ENCODE peak calls at places on chromosomes 2 and 18, in nine cellular contexts. D, J, K, B, L, Z, V, Y and Q are unnamed samples.

GRCh38 chr2:11829324-11829946 is 83.0 kb downstream of the LPIN1 start:
- DNase-seq in D (no peak), J (peak), K (peak), B (peak), L (peak), Z (peak), V (peak), Y (peak), Q (peak)

GRCh38 chr2:215280326-215280725 is 31.5 kb upstream of the ATIC start:
- DNase-seq in D (no peak), J (no peak), K (no peak), B (peak), L (peak), Z (no peak), V (no peak), Y (no peak), Q (no peak)

GRCh38 chr2:38685116-38685735 is 19.3 kb downstream of the GALM start:
- DNase-seq in D (no peak), J (no peak), K (no peak), B (no peak), L (peak), Z (no peak), V (no peak), Y (no peak), Q (no peak)

GRCh38 chr2:144675731-144676130 is 155.8 kb upstream of the ZEB2 start:
- DNase-seq in D (no peak), J (no peak), K (no peak), B (no peak), L (no peak), Z (no peak), V (no peak), Y (no peak), Q (no peak)

GRCh38 chr2:64604929-64605550 is 48.7 kb downstream of the SERTAD2 start:
- DNase-seq in D (no peak), J (no peak), K (no peak), B (peak), L (peak), Z (no peak), V (no peak), Y (peak), Q (no peak)

GRCh38 chr18:26096852-26097251 is 6.4 kb upstream of the SS18 start:
- DNase-seq in D (no peak), J (no peak), K (no peak), B (no peak), L (no peak), Z (no peak), V (no peak), Y (no peak), Q (no peak)

GRCh38 chr2:120710256-120710655 is 25.4 kb upstream of the GLI2 start:
- DNase-seq in D (no peak), J (no peak), K (no peak), B (peak), L (peak), Z (no peak), V (no peak), Y (no peak), Q (no peak)

GRCh38 chr18:39799010-39799409 is 2156.0 kb upstream of the PIK3C3 start:
- DNase-seq in D (no peak), J (no peak), K (no peak), B (peak), L (peak), Z (no peak), V (no peak), Y (no peak), Q (peak)

GRCh38 chr2:91442246-91442905 is 2750.9 kb downstream of the RPIA start:
- DNase-seq in D (peak), J (no peak), K (no peak), B (peak), L (no peak), Z (no peak), V (no peak), Y (peak), Q (no peak)

GRCh38 chr2:202109737-202110184 is 36.7 kb downstream of the KIAA2012 start:
- DNase-seq in D (no peak), J (no peak), K (no peak), B (peak), L (peak), Z (no peak), V (no peak), Y (no peak), Q (no peak)

GRCh38 chr2:160061533-160062282 is 707 bp downstream of the PLA2R1 start:
- DNase-seq in D (peak), J (no peak), K (no peak), B (peak), L (no peak), Z (no peak), V (no peak), Y (no peak), Q (no peak)

GRCh38 chr2:236352761-236353593 is 88.8 kb upstream of the ASB18 start:
- DNase-seq in D (no peak), J (no peak), K (no peak), B (peak), L (peak), Z (no peak), V (no peak), Y (no peak), Q (no peak)

GRCh38 chr2:178072383-178073301 is at the start of gene PDE11A:
- DNase-seq in D (peak), J (no peak), K (no peak), B (peak), L (peak), Z (no peak), V (no peak), Y (peak), Q (peak)

GRCh38 chr2:143768991-143769390 is 639.8 kb downstream of the ARHGAP15 start:
- DNase-seq in D (no peak), J (no peak), K (no peak), B (no peak), L (no peak), Z (no peak), V (no peak), Y (no peak), Q (no peak)

GRCh38 chr2:98170076-98170475 is 83.1 kb downstream of the VWA3B start:
- DNase-seq in D (no peak), J (no peak), K (no peak), B (peak), L (no peak), Z (no peak), V (no peak), Y (no peak), Q (no peak)

GRCh38 chr2:204024503-204024902 is 87.9 kb downstream of the ICOS start:
- DNase-seq in D (no peak), J (no peak), K (no peak), B (peak), L (peak), Z (no peak), V (no peak), Y (no peak), Q (no peak)

GRCh38 chr2:117126656-117127055 is 687.8 kb upstream of the DDX18 start:
- DNase-seq in D (no peak), J (no peak), K (no peak), B (no peak), L (no peak), Z (no peak), V (no peak), Y (no peak), Q (no peak)

GRCh38 chr2:38467768-38468463 is 90.8 kb upstream of the ATL2 start:
- DNase-seq in D (no peak), J (no peak), K (no peak), B (no peak), L (no peak), Z (no peak), V (no peak), Y (no peak), Q (no peak)

GRCh38 chr2:88227446-88227845 is 57.3 kb downstream of the THNSL2 start:
- DNase-seq in D (no peak), J (no peak), K (no peak), B (peak), L (peak), Z (no peak), V (no peak), Y (peak), Q (no peak)

GRCh38 chr18:34655131-34655530 is 55.0 kb upstream of the DTNA start:
- DNase-seq in D (no peak), J (no peak), K (no peak), B (no peak), L (no peak), Z (no peak), V (no peak), Y (no peak), Q (no peak)

GRCh38 chr2:96511851-96512250 is 6.7 kb upstream of the NEURL3 start:
- DNase-seq in D (no peak), J (no peak), K (no peak), B (no peak), L (no peak), Z (no peak), V (no peak), Y (no peak), Q (no peak)

GRCh38 chr2:23722255-23722654 is 204.7 kb downstream of the ATAD2B start:
- DNase-seq in D (no peak), J (no peak), K (no peak), B (no peak), L (no peak), Z (no peak), V (no peak), Y (no peak), Q (no peak)

GRCh38 chr2:153391131-153391530 is 87.4 kb downstream of the RPRM start:
- DNase-seq in D (no peak), J (no peak), K (no peak), B (no peak), L (no peak), Z (no peak), V (no peak), Y (no peak), Q (no peak)

GRCh38 chr18:23862071-23862470 is 152.5 kb upstream of the TTC39C start:
- DNase-seq in D (no peak), J (no peak), K (no peak), B (peak), L (peak), Z (no peak), V (no peak), Y (no peak), Q (no peak)

GRCh38 chr2:196249860-196250259 is 78.5 kb upstream of the STK17B start:
- DNase-seq in D (no peak), J (no peak), K (no peak), B (peak), L (no peak), Z (no peak), V (no peak), Y (no peak), Q (no peak)

GRCh38 chr18:66646622-66647021 is 42.7 kb upstream of the CDH19 start:
- DNase-seq in D (no peak), J (no peak), K (no peak), B (no peak), L (peak), Z (no peak), V (no peak), Y (no peak), Q (no peak)

GRCh38 chr2:61282104-61282590 is 120.2 kb downstream of the C2orf74 start:
- DNase-seq in D (no peak), J (no peak), K (no peak), B (no peak), L (no peak), Z (no peak), V (no peak), Y (no peak), Q (no peak)

GRCh38 chr2:8159966-8160603 is 521.8 kb upstream of the ID2 start:
- DNase-seq in D (no peak), J (no peak), K (no peak), B (no peak), L (no peak), Z (no peak), V (no peak), Y (no peak), Q (no peak)

GRCh38 chr18:40875101-40875500 is 1079.9 kb upstream of the PIK3C3 start:
- DNase-seq in D (no peak), J (no peak), K (no peak), B (no peak), L (no peak), Z (no peak), V (no peak), Y (no peak), Q (no peak)